ENCODE peak calls at places on chromosomes 12 and 14, in four cellular contexts. One of them, this sample, is unnamed.

GRCh38 chr14:63204407-63205280 is at the start of gene RHOJ:
- DNase-seq in GM13976: no peak
- DNase-seq in neural crest cell: peak; percentile 41
- DNase-seq in esophagus squamous epithelium: no peak
- DNase-seq in this sample: no peak

GRCh38 chr12:126389215-126389841 is 1324.1 kb downstream of the AACS start:
- DNase-seq in GM13976: no peak
- DNase-seq in neural crest cell: no peak
- DNase-seq in esophagus squamous epithelium: no peak
- DNase-seq in this sample: no peak

GRCh38 chr14:65866906-65867305 is 454.4 kb downstream of the FUT8 start:
- DNase-seq in GM13976: no peak
- DNase-seq in neural crest cell: no peak
- DNase-seq in esophagus squamous epithelium: no peak
- DNase-seq in this sample: no peak

GRCh38 chr14:26867171-26867757 is 269.4 kb upstream of the NOVA1 start:
- DNase-seq in GM13976: no peak
- DNase-seq in neural crest cell: no peak
- DNase-seq in esophagus squamous epithelium: no peak
- DNase-seq in this sample: no peak

GRCh38 chr12:116969615-116970575 is 59.1 kb downstream of the FBXW8 start:
- DNase-seq in GM13976: no peak
- DNase-seq in neural crest cell: peak; percentile 3
- DNase-seq in esophagus squamous epithelium: no peak
- DNase-seq in this sample: no peak

GRCh38 chr14:105982664-105983063 is 456.3 kb downstream of the TMEM121 start:
- DNase-seq in GM13976: no peak
- DNase-seq in neural crest cell: no peak
- DNase-seq in esophagus squamous epithelium: no peak
- DNase-seq in this sample: no peak

GRCh38 chr12:66693901-66694513 is 15.1 kb upstream of the GRIP1 start:
- DNase-seq in GM13976: peak; percentile 32
- DNase-seq in neural crest cell: peak; percentile 9
- DNase-seq in esophagus squamous epithelium: no peak
- DNase-seq in this sample: peak; percentile 43

GRCh38 chr12:95532851-95533250 is 18.4 kb downstream of the USP44 start:
- DNase-seq in GM13976: no peak
- DNase-seq in neural crest cell: no peak
- DNase-seq in esophagus squamous epithelium: no peak
- DNase-seq in this sample: no peak

GRCh38 chr12:69927145-69927544 is 102.1 kb downstream of the MYRFL start:
- DNase-seq in GM13976: no peak
- DNase-seq in neural crest cell: no peak
- DNase-seq in esophagus squamous epithelium: no peak
- DNase-seq in this sample: no peak

GRCh38 chr14:71725802-71726638 is 206.2 kb upstream of the RGS6 start:
- DNase-seq in GM13976: no peak
- DNase-seq in neural crest cell: no peak
- DNase-seq in esophagus squamous epithelium: no peak
- DNase-seq in this sample: no peak

GRCh38 chr14:71716371-71716770 is 215.9 kb upstream of the RGS6 start:
- DNase-seq in GM13976: no peak
- DNase-seq in neural crest cell: no peak
- DNase-seq in esophagus squamous epithelium: no peak
- DNase-seq in this sample: no peak

GRCh38 chr14:71722885-71723284 is 209.3 kb upstream of the RGS6 start:
- DNase-seq in GM13976: no peak
- DNase-seq in neural crest cell: no peak
- DNase-seq in esophagus squamous epithelium: no peak
- DNase-seq in this sample: no peak

GRCh38 chr14:71721791-71722190 is 210.4 kb upstream of the RGS6 start:
- DNase-seq in GM13976: no peak
- DNase-seq in neural crest cell: no peak
- DNase-seq in esophagus squamous epithelium: no peak
- DNase-seq in this sample: no peak

DNA sequence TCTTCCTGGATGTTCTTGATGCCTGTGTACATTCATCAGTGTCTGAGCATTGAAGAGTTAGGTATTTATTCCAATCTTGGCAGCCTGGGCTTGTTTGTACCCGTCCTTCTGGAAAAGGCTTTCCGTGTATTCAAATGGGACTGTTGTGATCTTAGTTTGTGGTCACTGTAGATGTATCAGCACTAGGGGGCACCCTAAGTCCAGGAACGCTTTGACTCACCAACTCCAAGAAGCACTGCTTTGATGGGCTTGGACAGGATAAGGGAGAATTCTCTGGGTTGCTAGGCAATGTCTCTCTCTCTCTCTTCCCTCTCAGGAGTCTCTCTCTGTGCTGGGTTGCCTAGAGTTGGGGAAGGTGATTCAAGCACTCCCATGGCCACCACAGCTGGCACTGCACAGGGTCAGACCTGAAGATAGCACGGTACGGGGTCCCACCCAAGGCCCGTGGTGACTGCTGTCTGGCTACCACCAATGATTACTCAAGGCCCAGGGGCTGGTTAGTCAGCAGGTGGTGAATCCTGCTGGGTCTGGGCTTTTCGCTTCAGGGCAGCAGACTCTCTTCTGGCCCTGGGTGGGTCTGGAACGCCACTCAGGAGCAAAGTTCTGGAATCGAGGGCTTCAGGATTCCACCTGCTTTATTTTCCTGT is 211.1 kb upstream of the RGS6 start:
- DNase-seq in GM13976: peak; percentile 37
- DNase-seq in neural crest cell: peak; percentile 58
- DNase-seq in esophagus squamous epithelium: no peak
- DNase-seq in this sample: peak; percentile 64
- TF ChIP-seq CTCF in GM13976: no peak
- TF ChIP-seq CTCF in neural crest cell: peak; percentile 72
- TF ChIP-seq CTCF in esophagus squamous epithelium: peak; percentile 36
- TF ChIP-seq CTCF in this sample: peak; percentile 36

DNA sequence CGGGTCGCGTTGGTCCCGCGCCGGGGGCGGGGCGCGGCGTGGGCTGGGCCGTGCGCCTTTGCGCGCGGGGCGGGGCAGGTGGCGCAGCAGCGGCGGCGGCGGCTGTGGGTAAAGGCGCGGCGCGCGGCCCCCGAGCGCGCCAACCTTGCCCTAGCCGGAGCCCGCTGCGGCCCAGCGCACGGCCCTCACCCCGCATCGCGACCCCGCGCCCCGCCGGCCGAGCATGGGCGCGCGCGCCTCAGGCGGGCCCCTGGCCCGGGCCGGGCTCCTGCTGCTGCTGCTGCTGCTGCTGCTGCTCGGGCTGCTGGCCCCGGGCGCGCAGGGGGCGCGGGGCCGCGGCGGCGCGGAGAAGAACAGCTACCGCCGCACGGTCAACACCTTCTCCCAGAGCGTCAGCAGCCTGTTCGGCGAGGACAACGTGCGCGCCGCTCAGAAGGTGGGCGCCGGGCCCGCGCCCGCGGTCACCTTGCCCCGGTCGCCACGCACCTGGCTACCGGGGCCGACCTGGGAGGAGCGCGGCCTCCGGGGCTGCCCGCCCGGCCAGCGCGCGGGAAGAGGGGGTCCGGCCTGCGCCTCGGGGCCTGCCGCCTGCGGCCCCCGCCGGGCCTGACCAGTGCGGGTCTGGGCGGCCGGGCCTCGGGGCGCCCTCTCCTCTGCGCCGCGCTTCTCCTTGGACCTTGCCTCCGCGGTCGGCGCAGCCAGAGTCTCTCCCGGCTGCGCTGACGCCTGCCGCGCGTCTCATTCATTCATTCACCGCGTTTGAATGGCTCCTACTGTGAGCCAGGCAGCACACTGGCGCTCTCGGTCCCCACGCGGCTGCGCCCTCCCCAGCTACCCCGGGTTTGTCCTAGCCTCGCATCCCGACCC is at the start of gene BRI3BP:
- DNase-seq in GM13976: peak; percentile 83
- DNase-seq in neural crest cell: peak; percentile 48
- DNase-seq in esophagus squamous epithelium: no peak
- DNase-seq in this sample: peak; percentile 82
- TF ChIP-seq CTCF in GM13976: no peak
- TF ChIP-seq CTCF in neural crest cell: no peak
- TF ChIP-seq CTCF in esophagus squamous epithelium: no peak
- TF ChIP-seq CTCF in this sample: no peak

DNA sequence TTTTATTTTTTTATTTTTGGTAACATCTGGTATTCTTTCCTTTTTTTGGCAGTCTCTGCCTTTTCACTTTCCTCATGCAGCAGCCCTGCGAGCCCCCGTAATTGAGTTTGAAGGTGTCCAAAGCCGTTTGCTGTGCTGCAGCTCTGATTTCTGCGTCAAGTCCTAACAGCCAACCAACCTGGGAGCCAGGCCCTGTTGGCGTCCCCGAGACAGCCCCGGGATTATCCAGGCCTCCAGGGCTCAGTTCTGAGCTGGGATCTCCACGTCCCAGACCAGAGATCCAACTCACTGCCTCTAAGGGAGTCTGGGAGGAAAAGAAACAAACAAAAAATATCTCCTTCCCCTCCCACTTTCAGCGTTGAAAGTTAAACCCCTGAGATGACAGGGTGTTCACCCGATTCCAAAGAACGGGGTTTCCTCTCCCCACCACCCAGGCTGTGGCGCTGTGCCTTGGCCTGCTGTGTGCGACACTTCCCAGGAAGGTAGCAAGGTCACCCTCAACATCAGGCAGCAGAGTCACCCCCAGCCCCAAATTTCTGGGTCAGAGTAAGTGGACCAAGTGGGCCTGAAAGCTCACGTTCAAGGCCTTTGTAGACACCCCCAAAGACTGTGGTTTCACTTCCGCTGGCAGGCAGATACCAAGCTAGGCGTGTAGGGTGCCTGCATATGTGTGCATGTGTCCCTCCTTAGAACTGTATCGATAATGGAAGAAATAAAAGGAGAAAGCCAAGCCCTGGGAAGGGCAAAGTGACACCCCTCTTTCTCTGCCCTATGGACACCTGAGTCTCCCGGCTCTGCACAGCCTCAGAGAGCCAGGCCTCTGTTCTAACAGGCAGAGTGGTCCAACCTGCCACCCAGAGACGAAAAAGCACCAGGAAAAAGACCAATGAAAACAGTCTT is 11.1 kb downstream of the BCL11B start:
- DNase-seq in GM13976: no peak
- DNase-seq in neural crest cell: no peak
- DNase-seq in esophagus squamous epithelium: no peak
- DNase-seq in this sample: no peak
- TF ChIP-seq CTCF in GM13976: no peak
- TF ChIP-seq CTCF in neural crest cell: no peak
- TF ChIP-seq CTCF in esophagus squamous epithelium: no peak
- TF ChIP-seq CTCF in this sample: no peak

GRCh38 chr14:94863366-94863765 is 93.5 kb upstream of the GSC start:
- DNase-seq in GM13976: no peak
- DNase-seq in neural crest cell: no peak
- DNase-seq in esophagus squamous epithelium: no peak
- DNase-seq in this sample: no peak

GRCh38 chr14:94867931-94868597 is 98.2 kb upstream of the GSC start:
- DNase-seq in GM13976: no peak
- DNase-seq in neural crest cell: peak; percentile 35
- DNase-seq in esophagus squamous epithelium: no peak
- DNase-seq in this sample: peak; percentile 5

GRCh38 chr14:94867209-94867608 is 97.3 kb upstream of the GSC start:
- DNase-seq in GM13976: no peak
- DNase-seq in neural crest cell: no peak
- DNase-seq in esophagus squamous epithelium: no peak
- DNase-seq in this sample: no peak

GRCh38 chr14:94864421-94865195 is 94.7 kb upstream of the GSC start:
- DNase-seq in GM13976: no peak
- DNase-seq in neural crest cell: no peak
- DNase-seq in esophagus squamous epithelium: no peak
- DNase-seq in this sample: peak; percentile 19
- TF ChIP-seq CTCF in GM13976: no peak
- TF ChIP-seq CTCF in neural crest cell: no peak
- TF ChIP-seq CTCF in esophagus squamous epithelium: no peak
- TF ChIP-seq CTCF in this sample: no peak

GRCh38 chr12:61652265-61652664 is 607.9 kb upstream of the USP15 start:
- DNase-seq in GM13976: no peak
- DNase-seq in neural crest cell: no peak
- DNase-seq in esophagus squamous epithelium: no peak
- DNase-seq in this sample: no peak

DNA sequence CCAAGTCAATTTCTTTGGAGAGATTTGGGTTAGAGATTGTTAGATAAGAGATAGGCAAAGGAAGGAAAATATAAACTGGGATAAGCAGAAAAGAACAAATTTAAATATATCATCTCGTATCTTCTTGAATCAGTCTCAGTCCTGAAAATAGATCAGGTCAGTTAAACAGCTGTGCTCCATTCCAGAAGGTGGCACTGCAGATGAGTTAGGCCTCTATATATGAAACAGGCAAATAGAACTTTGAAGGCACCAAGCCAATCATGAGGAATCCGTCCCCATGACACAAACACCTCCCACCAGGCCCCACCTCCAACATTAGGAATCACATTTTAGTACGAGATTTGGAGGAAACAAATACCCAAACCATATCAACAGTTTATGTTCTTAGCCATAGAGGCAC is 605.5 kb upstream of the USP15 start:
- DNase-seq in GM13976: no peak
- DNase-seq in neural crest cell: no peak
- DNase-seq in esophagus squamous epithelium: no peak
- DNase-seq in this sample: peak; percentile 21
- TF ChIP-seq CTCF in GM13976: no peak
- TF ChIP-seq CTCF in neural crest cell: peak; percentile 40
- TF ChIP-seq CTCF in esophagus squamous epithelium: no peak
- TF ChIP-seq CTCF in this sample: no peak

DNA sequence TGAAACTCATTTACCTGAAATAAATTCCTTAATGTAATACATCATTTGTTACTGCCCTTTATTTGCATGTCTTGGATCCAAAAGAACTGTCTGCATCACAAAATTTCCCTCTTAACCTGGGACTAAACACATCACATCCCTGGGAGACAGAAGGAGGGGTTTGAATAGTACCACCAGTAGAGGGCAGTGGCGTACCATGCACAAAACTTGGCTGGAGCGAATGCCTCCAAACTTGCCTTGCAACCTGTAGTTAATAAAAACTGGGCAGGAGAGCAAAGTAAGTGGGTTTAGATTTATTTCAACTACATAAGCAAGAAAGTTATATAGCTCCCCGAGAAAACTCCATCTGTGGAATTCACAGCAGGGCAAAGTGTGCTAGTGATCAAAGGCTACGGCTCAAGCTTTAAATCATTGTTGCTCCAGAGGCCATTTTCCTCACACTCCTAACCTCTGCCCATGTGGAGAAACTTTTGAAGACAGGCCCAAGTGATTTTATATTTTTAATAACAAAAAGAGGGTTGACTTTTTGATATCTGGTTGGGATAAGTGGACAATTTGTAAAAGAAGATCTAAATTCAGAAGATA is 1176.7 kb upstream of the SEL1L start:
- DNase-seq in GM13976: peak; percentile 28
- DNase-seq in neural crest cell: peak; percentile 60
- DNase-seq in esophagus squamous epithelium: no peak
- DNase-seq in this sample: peak; percentile 57
- TF ChIP-seq CTCF in GM13976: peak; percentile 54
- TF ChIP-seq CTCF in neural crest cell: peak; percentile 81
- TF ChIP-seq CTCF in esophagus squamous epithelium: peak; percentile 69
- TF ChIP-seq CTCF in this sample: peak; percentile 64